ENCODE peak calls at places on chromosomes 3 and 15, in five cellular contexts. S is A549, Y is adrenal gland, U is hepatocyte, B is heart right ventricle. P is an unnamed sample.

GRCh38 chr3:131361464-131362421 is 19.8 kb upstream of the NUDT16 start:
- DNase-seq in S (peak), Y (peak), U (peak), B (peak), P (no peak)

GRCh38 chr3:124780767-124781485 is 50.7 kb downstream of the UMPS start:
- DNase-seq in S (no peak), Y (peak), U (peak), B (peak), P (peak)

GRCh38 chr3:175057406-175057805 is 198.3 kb downstream of the NAALADL2 start:
- DNase-seq in S (no peak), Y (no peak), U (no peak), B (no peak), P (no peak)

GRCh38 chr15:70262171-70262570 is 164.5 kb upstream of the TLE3 start:
- DNase-seq in S (no peak), Y (no peak), U (no peak), B (no peak), P (no peak)

GRCh38 chr15:65423150-65423976 is 616 bp upstream of the IGDCC4 start:
- DNase-seq in S (no peak), Y (no peak), U (no peak), B (no peak), P (peak)

GRCh38 chr3:89276116-89276515 is 168.7 kb downstream of the EPHA3 start:
- DNase-seq in S (no peak), Y (no peak), U (no peak), B (no peak), P (no peak)

GRCh38 chr3:98592345-98592935 is 971 bp downstream of the CPOX start:
- DNase-seq in S (no peak), Y (no peak), U (no peak), B (no peak), P (no peak)

GRCh38 chr3:10242182-10243065 is 5.8 kb upstream of the TATDN2 start:
- DNase-seq in S (no peak), Y (no peak), U (no peak), B (peak), P (no peak)

GRCh38 chr15:76196286-76196948 is 114.9 kb downstream of the ETFA start:
- DNase-seq in S (peak), Y (peak), U (peak), B (peak), P (peak)

GRCh38 chr15:72836676-72837325 is 53.2 kb upstream of the ADPGK start:
- DNase-seq in S (no peak), Y (no peak), U (no peak), B (no peak), P (no peak)

GRCh38 chr3:88005066-88005465 is 53.7 kb downstream of the CGGBP1 start:
- DNase-seq in S (peak), Y (no peak), U (no peak), B (no peak), P (no peak)
- H3K27ac ChIP-seq in S (no peak), Y (no peak), U (no peak), B (no peak), P (no peak)

GRCh38 chr15:32641517-32642059 is at the start of gene SCG5:
- DNase-seq in S (no peak), Y (peak), U (peak), B (no peak), P (peak)
- H3K4me3 ChIP-seq in S (no peak), Y (no peak), U (peak), B (peak), P (peak)

GRCh38 chr3:32842987-32843386 is 25.2 kb downstream of the TRIM71 start:
- DNase-seq in S (no peak), Y (no peak), U (no peak), B (no peak), P (no peak)

GRCh38 chr3:32844322-32844654 is 26.5 kb downstream of the TRIM71 start:
- DNase-seq in S (no peak), Y (no peak), U (no peak), B (no peak), P (no peak)

GRCh38 chr3:32843504-32844321 is 25.9 kb downstream of the TRIM71 start:
- DNase-seq in S (no peak), Y (no peak), U (no peak), B (no peak), P (no peak)

GRCh38 chr3:32842531-32842931 is 24.7 kb downstream of the TRIM71 start:
- DNase-seq in S (no peak), Y (no peak), U (no peak), B (no peak), P (no peak)

DNA sequence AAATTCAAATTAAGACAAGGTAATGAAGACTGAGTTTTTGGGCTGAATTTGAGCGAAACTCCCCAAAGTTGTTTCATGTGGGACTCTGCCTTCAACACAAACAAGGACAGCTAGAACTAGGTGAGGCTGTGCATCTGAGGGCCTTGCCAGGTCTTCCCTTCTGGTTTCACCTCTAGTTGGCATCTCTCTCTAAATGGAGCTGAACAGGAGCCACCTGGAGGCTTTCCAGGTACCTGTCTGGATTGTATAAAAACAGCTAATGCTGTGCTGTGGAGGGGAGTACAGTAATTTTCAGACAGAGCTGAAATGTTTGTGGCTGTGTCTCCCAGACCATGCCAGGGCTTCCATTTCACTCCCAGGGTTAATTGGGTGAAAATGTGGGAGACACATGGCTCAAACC is 27.1 kb downstream of the TRIM71 start:
- DNase-seq in S (no peak), Y (no peak), U (no peak), B (no peak), P (no peak)
- H3K27ac ChIP-seq in S (no peak), Y (no peak), U (no peak), B (no peak), P (no peak)

GRCh38 chr3:50950591-50950990 is 275.9 kb downstream of the DOCK3 start:
- DNase-seq in S (no peak), Y (no peak), U (no peak), B (no peak), P (no peak)
- H3K4me3 ChIP-seq in S (no peak), Y (peak), U (no peak), B (no peak), P (no peak)

DNA sequence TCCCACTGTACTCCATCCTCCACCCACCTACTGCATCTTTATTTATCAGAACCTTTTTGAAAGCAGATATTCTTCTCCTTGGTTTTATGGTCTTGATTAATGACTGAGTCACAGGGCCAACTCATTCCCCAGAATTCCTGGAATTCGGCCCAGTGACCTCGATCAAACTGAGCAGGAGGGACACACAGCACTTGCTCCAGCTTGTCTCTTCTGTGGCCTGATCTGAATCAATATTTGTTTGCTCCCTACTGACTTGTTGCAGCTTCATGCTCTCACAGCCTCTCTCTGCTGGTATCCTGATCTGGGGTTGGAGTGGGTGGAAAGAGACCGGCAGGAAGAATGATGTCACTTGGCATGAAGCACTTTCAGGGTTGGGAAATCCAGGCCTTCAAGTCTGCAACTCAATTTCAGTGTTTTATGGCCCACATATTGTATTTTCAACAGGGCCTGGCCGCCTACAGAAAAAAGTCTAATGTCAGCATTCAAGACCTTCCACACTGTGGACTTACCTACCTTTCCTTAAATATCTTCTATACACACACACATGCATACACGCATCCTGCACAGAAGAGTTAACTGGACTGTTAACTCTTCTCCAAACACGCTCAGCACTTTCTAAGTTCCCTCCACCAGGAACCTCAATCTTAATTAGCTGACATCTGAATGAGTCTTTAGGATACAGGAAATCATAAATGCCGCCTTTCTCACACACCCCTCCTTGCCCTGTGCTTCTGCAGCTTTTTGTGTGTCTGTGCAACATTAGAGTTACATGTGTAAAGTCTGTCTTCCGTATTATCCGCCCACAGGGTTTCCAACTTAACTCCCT is 4.6 kb downstream of the ANXA2 start:
- DNase-seq in S (peak), Y (peak), U (peak), B (peak), P (no peak)
- H3K27ac ChIP-seq in S (peak), Y (peak), U (peak), B (peak), P (no peak)

GRCh38 chr3:141393151-141394076 is 25.1 kb downstream of the ZBTB38 start:
- DNase-seq in S (no peak), Y (peak), U (no peak), B (no peak), P (no peak)
- H3K4me3 ChIP-seq in S (no peak), Y (no peak), U (no peak), B (no peak), P (no peak)

DNA sequence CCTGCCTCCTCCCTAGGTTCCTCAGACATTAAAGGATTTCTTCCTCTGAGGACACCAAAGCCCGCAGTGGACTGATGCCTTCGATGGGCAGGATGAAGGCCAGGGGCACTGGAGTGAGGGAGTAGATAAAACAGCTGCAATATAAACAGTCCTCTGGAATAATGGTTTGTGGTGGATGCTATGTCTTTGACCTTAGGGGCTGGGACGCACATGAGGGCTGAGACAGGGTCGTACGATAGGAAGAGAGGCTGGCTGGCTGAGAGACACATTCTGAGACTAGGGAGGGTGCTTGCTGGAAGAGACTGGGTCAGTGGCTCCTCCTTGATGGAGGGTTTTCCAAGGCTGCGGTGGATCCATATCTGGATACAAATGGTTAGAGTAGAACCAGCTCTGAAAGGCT is 15.7 kb downstream of the TBC1D21 start:
- DNase-seq in S (no peak), Y (no peak), U (no peak), B (no peak), P (no peak)
- H3K27ac ChIP-seq in S (no peak), Y (no peak), U (no peak), B (no peak), P (no peak)

GRCh38 chr3:168071535-168071934 is 24.2 kb downstream of the GOLIM4 start:
- DNase-seq in S (peak), Y (peak), U (no peak), B (no peak), P (no peak)
- H3K4me3 ChIP-seq in S (no peak), Y (no peak), U (no peak), B (no peak), P (no peak)

GRCh38 chr15:100141304-100142080 is 200.3 kb downstream of the ADAMTS17 start:
- DNase-seq in S (no peak), Y (no peak), U (no peak), B (no peak), P (no peak)
- H3K27ac ChIP-seq in S (no peak), Y (no peak), U (no peak), B (no peak), P (peak)

GRCh38 chr3:177199206-177199765 is 2.0 kb upstream of the TBL1XR1 start:
- DNase-seq in S (no peak), Y (no peak), U (no peak), B (no peak), P (no peak)
- H3K4me3 ChIP-seq in S (no peak), Y (no peak), U (no peak), B (no peak), P (no peak)